ENCODE peak calls at places on chromosomes 12 and 14, in seven cellular contexts. Y is endothelial cell, V is left ventricle myocardium inferior, Z is NCI-H2081, J is ELF-1, D is HTR-8/SVneo, U is anterior cingulate cortex. P is an unnamed sample.

GRCh38 chr12:70876952-70877351 is 43.6 kb downstream of the PTPRR start:
- DNase-seq in Z (no peak), V (no peak), J (no peak), D (no peak), U (no peak), Y (no peak), P (peak)

GRCh38 chr14:31229009-31229408 is 21.4 kb upstream of the HECTD1 start:
- DNase-seq in Y (no peak), J (no peak), U (no peak), Z (no peak), V (no peak), D (no peak), P (no peak)

GRCh38 chr14:37586783-37587428 is 8.1 kb downstream of the FOXA1 start:
- DNase-seq in J (no peak), D (no peak), Z (peak), Y (no peak), V (no peak), U (no peak), P (no peak)

GRCh38 chr14:75647650-75648049 is 13.0 kb downstream of the ERG28 start:
- DNase-seq in U (no peak), V (no peak), Y (no peak), D (no peak), J (no peak), Z (no peak), P (no peak)

GRCh38 chr14:20386276-20386855 is 26.9 kb downstream of the TEP1 start:
- DNase-seq in V (no peak), J (no peak), Z (no peak), D (no peak), U (no peak), Y (no peak), P (no peak)

GRCh38 chr14:37585971-37586759 is 8.9 kb downstream of the FOXA1 start:
- DNase-seq in Y (no peak), U (no peak), J (peak), D (no peak), Z (peak), V (no peak), P (peak)

GRCh38 chr14:90857866-90858265 is 41.6 kb upstream of the TTC7B start:
- DNase-seq in J (no peak), Z (no peak), V (no peak), U (no peak), Y (no peak), D (no peak), P (no peak)

GRCh38 chr12:107598906-107599305 is 86.7 kb upstream of the PWP1 start:
- DNase-seq in Z (no peak), Y (no peak), J (no peak), V (no peak), D (no peak), U (no peak), P (no peak)

GRCh38 chr14:91111443-91111842 is 2.4 kb upstream of the DGLUCY start:
- DNase-seq in J (no peak), U (no peak), Z (no peak), D (no peak), Y (no peak), V (no peak), P (no peak)

P was measured in Daoy.